ENCODE peak calls at places on chromosomes 5 and 9, in six cellular contexts. B is SK-MEL-5; G is hypothalamus; P is mesenchymal stem cell; E is CD4-positive, CD25-positive, alpha-beta regulatory T cell; V is AG09309. C is an unnamed sample.

GRCh38 chr5:71865665-71866320 is 146.7 kb downstream of the CARTPT start:
- DNase-seq in B (peak), E (no peak), G (no peak), P (no peak), V (no peak), C (peak)

GRCh38 chr5:2136728-2137333 is 254.1 kb upstream of the IRX4 start:
- DNase-seq in B (no peak), E (no peak), P (no peak), G (no peak), V (no peak), C (no peak)

GRCh38 chr9:16100596-16101091 is 547.8 kb downstream of the CCDC171 start:
- DNase-seq in V (no peak), P (peak), B (no peak), E (no peak), G (no peak), C (no peak)

GRCh38 chr5:37774912-37775483 is 64.8 kb downstream of the GDNF start:
- DNase-seq in E (peak), B (peak), V (no peak), G (no peak), P (peak), C (peak)

GRCh38 chr5:161230222-161230621 is 316.3 kb downstream of the GABRB2 start:
- DNase-seq in P (no peak), B (no peak), G (no peak), E (no peak), V (no peak), C (peak)

GRCh38 chr5:159899067-159900049 is 16.9 kb upstream of the ADRA1B start:
- DNase-seq in E (no peak), B (peak), G (no peak), V (peak), P (peak), C (no peak)

GRCh38 chr9:113919422-113919821 is 43.3 kb downstream of the ZNF618 start:
- DNase-seq in G (no peak), E (no peak), P (no peak), B (no peak), V (no peak), C (no peak)

GRCh38 chr5:32098806-32099435 is 75.2 kb downstream of the GOLPH3 start:
- DNase-seq in G (no peak), P (no peak), B (no peak), V (no peak), E (no peak), C (no peak)

GRCh38 chr9:134643306-134643705 is 1.7 kb downstream of the COL5A1 start:
- DNase-seq in V (no peak), P (peak), B (no peak), E (no peak), G (no peak), C (no peak)

GRCh38 chr9:4344946-4345345 is 45.1 kb upstream of the GLIS3 start:
- DNase-seq in P (no peak), V (no peak), G (no peak), E (peak), B (no peak), C (peak)

GRCh38 chr5:122924203-122924602 is 78.8 kb downstream of the SNX24 start:
- DNase-seq in V (peak), B (no peak), G (no peak), E (no peak), P (peak), C (no peak)

GRCh38 chr5:180122875-180123274 is 51.3 kb upstream of the RNF130 start:
- DNase-seq in V (no peak), P (no peak), G (no peak), B (no peak), E (no peak), C (no peak)

GRCh38 chr5:135462304-135462703 is 10.2 kb upstream of the TIFAB start:
- DNase-seq in G (no peak), V (no peak), P (peak), E (peak), B (peak), C (peak)

GRCh38 chr9:116337015-116337414 is 183.4 kb downstream of the PAPPA start:
- DNase-seq in P (peak), V (no peak), E (no peak), G (no peak), B (peak), C (no peak)

GRCh38 chr5:78672154-78672553 is 23.6 kb upstream of the LHFPL2 start:
- DNase-seq in B (no peak), P (no peak), E (no peak), G (no peak), V (no peak), C (no peak)

GRCh38 chr9:7777776-7778175 is 21.8 kb downstream of the DMAC1 start:
- DNase-seq in G (no peak), P (no peak), V (no peak), E (no peak), B (no peak), C (no peak)

GRCh38 chr5:38827525-38827924 is 18.3 kb upstream of the OSMR start:
- DNase-seq in E (no peak), B (no peak), P (peak), G (no peak), V (no peak), C (no peak)